ENCODE peak calls at places on chromosome 21, in five cellular contexts. A is right lobe of liver, L is tibial nerve, X is GM12892, N is heart left ventricle. M is an unnamed sample.

GRCh38 chr21:41667136-41667535 is 99.7 kb downstream of the RIPK4 start:
- DNase-seq in A (no peak), L (no peak), X (no peak), N (no peak), M (no peak)

GRCh38 chr21:33968082-33968997 is 52.7 kb upstream of the ATP5PO start:
- DNase-seq in A (no peak), L (no peak), X (no peak), N (no peak), M (peak)

GRCh38 chr21:33268736-33269441 is 2.7 kb downstream of the IL10RB start:
- DNase-seq in A (peak), L (no peak), X (peak), N (peak), M (no peak)

GRCh38 chr21:38794978-38795377 is 10.8 kb upstream of the ETS2 start:
- DNase-seq in A (peak), L (no peak), X (no peak), N (no peak), M (no peak)

GRCh38 chr21:15210235-15210678 is 145.5 kb upstream of the NRIP1 start:
- DNase-seq in A (peak), L (peak), X (no peak), N (peak), M (peak)

GRCh38 chr21:33419538-33420123 is 16.4 kb downstream of the IFNGR2 start:
- DNase-seq in A (no peak), L (no peak), X (no peak), N (peak), M (peak)

GRCh38 chr21:15159382-15160020 is 94.7 kb upstream of the NRIP1 start:
- DNase-seq in A (no peak), L (no peak), X (no peak), N (no peak), M (no peak)

GRCh38 chr21:32543975-32544374 is 41.3 kb downstream of the TCP10L start:
- DNase-seq in A (no peak), L (no peak), X (no peak), N (no peak), M (no peak)

GRCh38 chr21:41707231-41707988 is 59.4 kb downstream of the RIPK4 start:
- DNase-seq in A (no peak), L (no peak), X (no peak), N (no peak), M (no peak)

GRCh38 chr21:31075844-31076243 is 37.6 kb upstream of the KRTAP19-8 start:
- DNase-seq in A (no peak), L (no peak), X (no peak), N (no peak), M (no peak)

GRCh38 chr21:31078216-31078615 is 39.9 kb upstream of the KRTAP19-8 start:
- DNase-seq in A (no peak), L (no peak), X (no peak), N (no peak), M (no peak)

GRCh38 chr21:31072486-31072885 is 34.2 kb upstream of the KRTAP19-8 start:
- DNase-seq in A (no peak), L (no peak), X (no peak), N (no peak), M (no peak)
- TF ChIP-seq POLR2A in A (no peak), L (no peak), X (no peak), N (no peak), M (no peak)

GRCh38 chr21:42973991-42974831 is at the start of gene PKNOX1:
- DNase-seq in A (peak), L (peak), X (peak), N (peak), M (peak)
- TF ChIP-seq POLR2A in A (peak), L (peak), X (no peak), N (peak), M (peak)

DNA sequence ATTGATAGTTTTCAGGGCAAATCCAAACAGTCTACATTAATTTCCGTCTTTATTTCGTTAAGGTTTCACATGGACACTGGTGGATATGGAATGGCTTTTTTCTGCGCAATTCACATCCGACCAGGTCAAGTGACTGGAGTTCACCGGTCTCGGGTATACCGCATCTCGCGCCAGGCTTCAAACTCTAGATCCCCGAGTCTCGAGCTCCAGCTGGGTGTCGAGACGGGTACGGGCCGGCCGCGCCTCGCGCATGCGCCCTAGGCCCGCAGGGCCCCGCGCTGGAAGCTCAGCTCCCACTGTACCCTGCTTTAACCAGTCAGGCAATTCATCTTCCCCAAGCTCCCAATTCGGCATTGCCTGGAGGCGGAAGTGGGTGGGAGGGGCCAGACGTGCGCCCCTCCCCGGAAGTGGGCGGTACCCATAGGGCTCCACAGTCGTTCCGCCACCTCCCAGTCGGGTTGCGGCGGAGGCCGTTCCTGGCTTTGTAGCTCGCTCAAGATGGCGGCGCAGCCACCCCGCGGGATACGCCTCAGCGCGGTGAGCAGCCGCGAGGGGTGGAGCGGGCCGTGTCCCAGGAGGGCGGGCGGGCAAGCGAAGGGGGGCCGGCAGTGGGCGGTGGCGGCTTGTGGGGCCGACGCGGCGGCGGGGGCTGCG is at the start of gene MORC3:
- DNase-seq in A (peak), L (peak), X (peak), N (peak), M (peak)
- TF ChIP-seq POLR2A in A (peak), L (peak), X (peak), N (peak), M (peak)

GRCh38 chr21:45943630-45944540 is 37.7 kb upstream of the COL6A1 start:
- DNase-seq in A (no peak), L (no peak), X (no peak), N (peak), M (no peak)

GRCh38 chr21:45941338-45941710 is 40.2 kb upstream of the COL6A1 start:
- DNase-seq in A (no peak), L (no peak), X (no peak), N (no peak), M (no peak)

GRCh38 chr21:45944601-45945000 is 37.0 kb upstream of the COL6A1 start:
- DNase-seq in A (no peak), L (no peak), X (no peak), N (peak), M (no peak)

GRCh38 chr21:45942011-45942546 is 39.5 kb upstream of the COL6A1 start:
- DNase-seq in A (no peak), L (no peak), X (no peak), N (peak), M (no peak)

DNA sequence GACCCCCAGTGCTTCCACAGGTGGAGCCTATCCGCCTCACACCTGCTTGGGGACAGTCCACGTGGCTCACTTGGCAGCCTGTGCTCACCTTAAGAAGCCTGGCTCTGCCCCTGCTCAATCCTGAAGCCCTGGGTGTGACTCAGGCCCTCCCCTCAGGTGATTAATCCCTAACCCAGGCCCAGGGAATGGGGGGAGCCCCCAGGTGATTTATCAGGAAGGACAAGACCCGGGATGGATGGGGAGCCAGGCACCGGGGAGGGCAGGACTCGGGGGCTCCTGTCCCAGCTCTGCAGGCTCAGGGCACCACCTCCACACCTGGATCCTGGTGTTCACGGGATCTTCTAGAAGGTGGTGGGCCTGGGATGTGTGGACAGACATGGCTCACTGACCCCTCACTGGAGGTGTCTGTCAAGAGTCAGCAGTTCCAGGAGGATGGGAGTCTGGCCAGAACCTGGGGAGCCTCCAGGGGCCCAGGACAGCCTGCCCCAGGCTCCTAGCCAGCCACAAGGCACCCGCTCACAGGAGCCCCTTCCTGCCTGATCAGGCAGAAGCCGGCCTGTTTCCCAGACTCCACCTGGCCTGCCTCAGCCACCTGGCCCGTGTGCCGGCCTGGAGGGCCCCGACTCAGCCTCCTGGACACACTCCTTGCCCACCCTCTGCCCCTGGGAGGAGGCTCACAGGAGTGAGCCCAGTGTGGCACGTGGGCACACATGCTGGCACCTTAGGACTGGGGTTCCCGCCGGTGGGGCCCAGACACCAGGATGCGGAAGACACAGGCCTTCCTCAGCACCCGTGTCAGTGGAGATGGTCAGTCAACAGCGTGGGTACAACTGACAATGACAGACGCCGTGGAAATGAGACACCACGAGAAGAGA is 38.6 kb upstream of the COL6A1 start:
- DNase-seq in A (no peak), L (no peak), X (no peak), N (peak), M (no peak)
- TF ChIP-seq POLR2A in A (no peak), L (no peak), X (no peak), N (no peak), M (no peak)

GRCh38 chr21:30255679-30256078 is 27.1 kb downstream of the KRTAP24-1 start:
- DNase-seq in A (no peak), L (no peak), X (no peak), N (no peak), M (no peak)
- TF ChIP-seq POLR2A in A (no peak), L (no peak), X (no peak), N (no peak), M (no peak)

GRCh38 chr21:42851812-42852665 is 27.3 kb downstream of the WDR4 start:
- DNase-seq in A (no peak), L (no peak), X (no peak), N (no peak), M (no peak)
- TF ChIP-seq POLR2A in A (no peak), L (no peak), X (no peak), N (no peak), M (no peak)

DNA sequence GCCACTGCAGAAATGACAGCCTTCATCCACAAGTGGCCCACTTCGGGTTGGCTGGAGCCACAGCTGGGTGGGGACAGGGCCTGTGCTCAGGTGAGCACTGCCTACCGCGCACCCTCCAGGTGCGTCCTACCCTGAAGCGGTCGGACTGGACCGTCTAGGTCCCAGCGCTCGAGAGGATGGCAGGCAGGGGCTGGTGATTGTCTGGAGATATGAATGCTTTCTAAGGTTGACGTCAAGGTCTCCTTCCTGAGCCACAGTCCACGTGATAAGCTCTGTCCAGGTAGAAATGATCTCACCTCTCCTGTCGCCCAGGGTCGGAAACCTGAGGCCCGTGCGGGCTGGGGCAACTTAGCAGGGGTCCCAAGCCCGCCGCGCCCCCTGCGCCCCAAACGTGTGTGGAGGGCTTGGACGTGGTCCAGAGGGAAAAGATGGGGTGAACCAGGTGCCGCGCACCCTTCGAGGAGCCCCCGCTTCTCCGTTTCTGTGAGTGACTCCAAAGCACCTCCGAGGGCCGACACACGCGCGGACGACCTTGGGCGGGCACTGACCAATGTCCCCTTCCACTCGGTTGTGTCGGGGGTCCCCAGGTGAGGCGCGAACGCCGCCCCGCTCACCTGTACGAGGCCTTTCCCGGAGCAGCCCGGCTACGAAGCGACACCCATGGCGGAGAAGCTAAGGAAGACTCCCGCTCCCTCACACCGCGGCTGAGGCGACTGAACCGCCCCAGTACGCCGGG is 853 bp upstream of the DOP1B start:
- DNase-seq in A (no peak), L (no peak), X (no peak), N (no peak), M (no peak)
- TF ChIP-seq POLR2A in A (peak), L (peak), X (no peak), N (peak), M (peak)

DNA sequence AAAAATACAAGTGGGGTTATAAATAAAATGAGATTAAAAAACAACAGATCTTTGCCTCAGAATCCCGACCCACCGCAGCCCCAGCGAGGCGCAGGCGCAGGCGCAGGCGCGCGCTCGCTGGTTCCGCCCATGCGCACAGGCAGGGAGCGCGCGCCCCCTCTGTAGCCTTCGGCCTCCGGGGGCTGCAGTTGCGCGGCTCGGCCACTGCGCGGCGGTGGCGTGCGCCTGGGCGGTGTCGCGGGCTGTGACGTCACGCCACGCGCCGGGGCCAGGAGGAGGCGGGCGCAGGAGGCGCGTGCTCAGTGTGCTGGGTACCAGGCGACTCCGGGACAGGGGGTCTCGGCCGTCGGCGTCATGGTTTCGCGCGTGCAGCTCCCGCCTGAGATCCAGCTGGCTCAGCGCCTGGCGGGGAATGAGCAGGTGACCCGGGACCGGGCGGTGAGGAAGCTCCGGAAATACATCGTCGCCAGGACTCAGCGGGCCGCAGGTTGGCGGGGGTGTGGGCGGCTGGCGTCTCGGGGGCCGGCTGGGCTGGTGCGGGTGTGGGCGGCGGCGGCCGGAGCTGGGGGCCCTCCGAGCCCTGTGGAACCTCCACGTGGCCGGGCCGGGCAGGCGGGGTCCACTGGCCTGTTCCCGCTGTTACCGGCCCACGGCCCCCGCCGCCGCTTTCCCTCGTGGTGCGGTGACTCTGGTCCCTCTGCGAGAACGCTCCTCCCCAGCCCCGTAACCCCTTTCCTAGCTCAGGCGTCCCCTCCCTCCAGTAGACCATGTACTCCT is at the start of gene RRP1:
- DNase-seq in A (peak), L (peak), X (peak), N (peak), M (peak)
- TF ChIP-seq POLR2A in A (peak), L (peak), X (peak), N (no peak), M (peak)

DNA sequence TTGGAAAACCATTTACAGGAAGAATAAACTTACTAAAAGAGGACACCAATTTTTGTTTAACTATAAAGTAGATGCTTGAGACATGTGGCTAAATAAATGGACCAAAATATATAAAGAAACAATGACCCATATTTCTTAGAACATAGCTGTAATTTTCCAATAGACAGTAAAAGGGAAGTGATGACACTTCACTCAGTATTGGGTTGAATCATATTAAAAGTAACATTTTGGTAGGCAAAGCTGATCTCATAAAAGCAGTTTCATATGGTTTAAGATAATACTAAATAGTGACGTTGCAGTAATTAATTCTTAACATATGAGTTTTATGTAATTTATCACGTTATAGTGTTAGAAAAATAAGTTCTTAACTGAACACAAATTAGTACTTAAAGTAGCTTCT is 308.9 kb upstream of the RUNX1 start:
- DNase-seq in A (no peak), L (no peak), X (no peak), N (no peak), M (no peak)
- TF ChIP-seq POLR2A in A (no peak), L (no peak), X (no peak), N (no peak), M (no peak)